ENCODE peak calls at places on chromosomes 4 and X, in four cellular contexts. M, F, T and R are unnamed samples.

GRCh38 chrX:38627683-38628082 is 66.3 kb downstream of the TSPAN7 start:
- DNase-seq in M (peak; percentile 13), F (no peak), T (no peak), R (peak; percentile 38)

GRCh38 chrX:110847334-110847733 is 51.7 kb upstream of the CHRDL1 start:
- DNase-seq in M (peak; percentile 35), F (peak; percentile 17), T (peak; percentile 35), R (peak; percentile 90)

GRCh38 chr4:6392407-6392806 is 80.0 kb downstream of the PPP2R2C start:
- DNase-seq in M (no peak), F (no peak), T (no peak), R (no peak)

GRCh38 chr4:122762520-122762919 is 30.0 kb downstream of the BBS12 start:
- DNase-seq in M (peak; percentile 15), F (no peak), T (no peak), R (no peak)

GRCh38 chr4:6472387-6473263 is at the start of gene PPP2R2C:
- DNase-seq in M (no peak), F (no peak), T (no peak), R (no peak)

GRCh38 chrX:11143931-11144678 is 33.0 kb downstream of the HCCS start:
- DNase-seq in M (peak; percentile 61), F (peak; percentile 68), T (peak; percentile 65), R (peak; percentile 72)

GRCh38 chr4:188841523-188841922 is 702.3 kb downstream of the TRIML1 start:
- DNase-seq in M (no peak), F (no peak), T (peak; percentile 3), R (peak; percentile 1)

GRCh38 chr4:147707892-147708672 is 23.8 kb upstream of the ARHGAP10 start:
- DNase-seq in M (peak; percentile 52), F (peak; percentile 54), T (no peak), R (peak; percentile 72)

GRCh38 chr4:53987761-53988171 is 76.6 kb downstream of the CHIC2 start:
- DNase-seq in M (no peak), F (no peak), T (no peak), R (no peak)

GRCh38 chr4:16897351-16897750 is 1.1 kb downstream of the LDB2 start:
- DNase-seq in M (no peak), F (no peak), T (no peak), R (no peak)

GRCh38 chrX:1026263-1027015 is 186.0 kb downstream of the CRLF2 start:
- DNase-seq in M (no peak), F (no peak), T (no peak), R (no peak)

GRCh38 chr4:30757357-30757756 is 37.2 kb downstream of the PCDH7 start:
- DNase-seq in M (no peak), F (no peak), T (no peak), R (no peak)

GRCh38 chr4:73853246-73853704 is at the start of gene PF4V1:
- DNase-seq in M (no peak), F (peak; percentile 21), T (no peak), R (peak; percentile 44)

GRCh38 chr4:138609943-138610350 is 367.8 kb upstream of the SLC7A11 start:
- DNase-seq in M (peak; percentile 28), F (no peak), T (no peak), R (no peak)

GRCh38 chr4:114378306-114378903 is 220.2 kb upstream of the UGT8 start:
- DNase-seq in M (no peak), F (peak; percentile 22), T (peak; percentile 32), R (no peak)

GRCh38 chrX:101359966-101360365 is 11.4 kb upstream of the TIMM8A start:
- DNase-seq in M (no peak), F (no peak), T (no peak), R (no peak)

GRCh38 chrX:49761481-49761880 is 65.7 kb upstream of the PAGE1 start:
- DNase-seq in M (peak; percentile 10), F (no peak), T (no peak), R (peak; percentile 25)

GRCh38 chr4:136412708-136413107 is 1119.6 kb downstream of the PCDH18 start:
- DNase-seq in M (no peak), F (no peak), T (no peak), R (no peak)

GRCh38 chr4:22167201-22167600 is 218.6 kb upstream of the KCNIP4 start:
- DNase-seq in M (no peak), F (no peak), T (no peak), R (no peak)

GRCh38 chr4:22670953-22671352 is 21.8 kb upstream of the GBA3 start:
- DNase-seq in M (no peak), F (no peak), T (no peak), R (no peak)

GRCh38 chr4:86898562-86898961 is 6.3 kb upstream of the C4orf36 start:
- DNase-seq in M (no peak), F (no peak), T (no peak), R (no peak)

GRCh38 chrX:50067435-50068292 is 133.1 kb downstream of the AKAP4 start:
- DNase-seq in M (no peak), F (no peak), T (peak; percentile 3), R (peak; percentile 34)

GRCh38 chr4:131566026-131566425 is 1583.1 kb upstream of the PCDH10 start:
- DNase-seq in M (no peak), F (no peak), T (no peak), R (no peak)

GRCh38 chr4:21885770-21886169 is 62.8 kb downstream of the KCNIP4 start:
- DNase-seq in M (no peak), F (no peak), T (no peak), R (no peak)

GRCh38 chr4:99447513-99447912 is 12.4 kb upstream of the ADH7 start:
- DNase-seq in M (no peak), F (no peak), T (no peak), R (no peak)

GRCh38 chrX:48505481-48505880 is 3.3 kb upstream of the PORCN start:
- DNase-seq in M (no peak), F (no peak), T (no peak), R (no peak)

GRCh38 chr4:156408749-156409148 is 455.1 kb upstream of the CTSO start:
- DNase-seq in M (no peak), F (no peak), T (no peak), R (no peak)

GRCh38 chrX:46754450-46755075 is 4.4 kb downstream of the SLC9A7 start:
- DNase-seq in M (no peak), F (peak; percentile 11), T (no peak), R (no peak)

GRCh38 chr4:121711263-121712000 is 14.7 kb upstream of the ANXA5 start:
- DNase-seq in M (peak; percentile 63), F (peak; percentile 28), T (peak; percentile 93), R (peak; percentile 98)

GRCh38 chrX:68997911-68998310 is 167.3 kb downstream of the PJA1 start:
- DNase-seq in M (no peak), F (peak; percentile 33), T (no peak), R (no peak)